ENCODE peak calls at places on chromosomes 2 and 18, in four cellular contexts. Q is stimulated activated CD8-positive, alpha-beta memory T cell treated with anti-CD3 and anti-CD28 coated beads, Interleukin-15, amount 100 ng/mL, for 1 hour; O is D341Med; X is ascending aorta. C is an unnamed sample.

GRCh38 chr2:234245945-234246344 is 195.4 kb downstream of the SPP2 start:
- DNase-seq in X (no peak), O (no peak), Q (no peak), C (no peak)

GRCh38 chr18:13067124-13067523 is 76.0 kb downstream of the CEP192 start:
- DNase-seq in O (no peak), X (no peak), Q (no peak), C (no peak)

GRCh38 chr2:46983065-46983801 is 67.6 kb upstream of the MCFD2 start:
- DNase-seq in O (no peak), Q (no peak), X (no peak), C (no peak)

GRCh38 chr2:149004836-149005235 is 33.7 kb upstream of the LYPD6B start:
- DNase-seq in O (no peak), X (no peak), Q (no peak), C (no peak)

GRCh38 chr18:69948919-69949537 is 1.4 kb upstream of the CD226 start:
- DNase-seq in O (no peak), X (peak; percentile 69), Q (no peak), C (no peak)

GRCh38 chr2:66696374-66696773 is 261.4 kb downstream of the MEIS1 start:
- DNase-seq in O (no peak), X (no peak), Q (no peak), C (no peak)

GRCh38 chr2:43292851-43293743 is 66.7 kb upstream of the ZFP36L2 start:
- DNase-seq in O (peak; percentile 58), Q (no peak), X (no peak), C (no peak)

GRCh38 chr2:41881249-41881648 is 166.6 kb upstream of the PKDCC start:
- DNase-seq in O (no peak), Q (no peak), X (no peak), C (no peak)

GRCh38 chr2:62270728-62271127 is 74.8 kb downstream of the B3GNT2 start:
- DNase-seq in Q (no peak), O (no peak), X (no peak), C (no peak)

GRCh38 chr2:76749858-76750257 is 772.3 kb downstream of the LRRTM4 start:
- DNase-seq in O (no peak), Q (no peak), X (no peak), C (no peak)

GRCh38 chr2:85353876-85354285 is 447 bp downstream of the RETSAT start:
- DNase-seq in X (peak; percentile 75), O (peak; percentile 38), Q (no peak), C (no peak)

GRCh38 chr2:120576509-120577474 is 158.9 kb upstream of the GLI2 start:
- DNase-seq in Q (no peak), X (no peak), O (no peak), C (no peak)

GRCh38 chr2:27932396-27932795 is 41.9 kb downstream of the BABAM2 start:
- DNase-seq in X (no peak), O (no peak), Q (no peak), C (no peak)

GRCh38 chr2:60466161-60466702 is 87.2 kb downstream of the BCL11A start:
- DNase-seq in X (peak; percentile 15), Q (no peak), O (no peak), C (no peak)

GRCh38 chr2:127226520-127227263 is 6.6 kb upstream of the CYP27C1 start:
- DNase-seq in X (no peak), O (no peak), Q (no peak), C (peak; percentile 31)

GRCh38 chr2:174222154-174222553 is 26.2 kb downstream of the OLA1 start:
- DNase-seq in Q (no peak), O (no peak), X (no peak), C (no peak)

GRCh38 chr2:70655786-70656185 is 102.2 kb upstream of the TGFA start:
- DNase-seq in X (peak; percentile 27), O (no peak), Q (no peak), C (no peak)

GRCh38 chr18:70289351-70290330 is 796 bp downstream of the SOCS6 start:
- DNase-seq in X (no peak), Q (no peak), O (peak; percentile 86), C (no peak)

GRCh38 chr2:24245986-24246779 is 71.3 kb downstream of the FAM228A start:
- DNase-seq in Q (no peak), O (no peak), X (no peak), C (no peak)

GRCh38 chr2:165582409-165582808 is 112.9 kb downstream of the CSRNP3 start:
- DNase-seq in Q (no peak), O (no peak), X (peak; percentile 68), C (no peak)

GRCh38 chr2:36420569-36421164 is 65.1 kb downstream of the CRIM1 start:
- DNase-seq in O (no peak), X (no peak), Q (no peak), C (no peak)

GRCh38 chr2:30234180-30234971 is 3.0 kb downstream of the LBH start:
- DNase-seq in X (peak; percentile 82), O (no peak), Q (no peak), C (peak; percentile 9)

GRCh38 chr2:233278921-233279320 is 27.4 kb downstream of the ATG16L1 start:
- DNase-seq in X (no peak), Q (no peak), O (no peak), C (no peak)

GRCh38 chr2:190649035-190649797 is at the start of gene NAB1:
- DNase-seq in X (peak; percentile 83), O (peak; percentile 72), Q (peak; percentile 17), C (no peak)

GRCh38 chr2:197786010-197786877 is 1.1 kb upstream of the BOLL start:
- DNase-seq in X (no peak), O (no peak), Q (no peak), C (no peak)

GRCh38 chr2:120110507-120110906 is 97.6 kb downstream of the EPB41L5 start:
- DNase-seq in O (no peak), Q (no peak), X (no peak), C (no peak)

GRCh38 chr2:70643715-70644114 is 90.1 kb upstream of the TGFA start:
- DNase-seq in Q (no peak), O (peak; percentile 48), X (no peak), C (no peak)

GRCh38 chr2:172478353-172478752 is 51.0 kb downstream of the ITGA6 start:
- DNase-seq in X (no peak), Q (no peak), O (no peak), C (no peak)

GRCh38 chr2:241195506-241196130 is 7.1 kb downstream of the ANO7 start:
- DNase-seq in Q (no peak), O (peak; percentile 15), X (no peak), C (no peak)

C was measured in GOT3.